ENCODE peak calls at places on chromosomes 3 and 15, in five cellular contexts. One of them, this sample, is unnamed.

GRCh38 chr3:13461169-13462124 is 18.7 kb upstream of the HDAC11 start:
- DNase-seq in fibroblast of lung: peak; percentile 37
- DNase-seq in pancreas: peak; percentile 79
- DNase-seq in heart left ventricle: peak; percentile 79
- DNase-seq in psoas muscle: peak; percentile 55
- DNase-seq in this sample: no peak

GRCh38 chr3:177213806-177214528 is 16.7 kb upstream of the TBL1XR1 start:
- DNase-seq in heart left ventricle: no peak
- DNase-seq in psoas muscle: no peak
- DNase-seq in pancreas: no peak
- DNase-seq in fibroblast of lung: no peak
- DNase-seq in this sample: no peak

GRCh38 chr15:97196066-97197027 is 764.2 kb upstream of the ARRDC4 start:
- DNase-seq in psoas muscle: no peak
- DNase-seq in heart left ventricle: no peak
- DNase-seq in fibroblast of lung: no peak
- DNase-seq in pancreas: no peak
- DNase-seq in this sample: no peak

GRCh38 chr15:87863152-87863551 is 393.4 kb downstream of the NTRK3 start:
- DNase-seq in fibroblast of lung: peak; percentile 5
- DNase-seq in psoas muscle: no peak
- DNase-seq in heart left ventricle: no peak
- DNase-seq in pancreas: no peak
- DNase-seq in this sample: no peak

GRCh38 chr3:162718697-162719096 is 1222.1 kb downstream of the OTOL1 start:
- DNase-seq in psoas muscle: no peak
- DNase-seq in pancreas: no peak
- DNase-seq in heart left ventricle: no peak
- DNase-seq in fibroblast of lung: peak; percentile 20
- DNase-seq in this sample: no peak

GRCh38 chr3:16765661-16766060 is 119.1 kb upstream of the PLCL2 start:
- DNase-seq in fibroblast of lung: no peak
- DNase-seq in pancreas: no peak
- DNase-seq in heart left ventricle: no peak
- DNase-seq in psoas muscle: no peak
- DNase-seq in this sample: no peak

GRCh38 chr3:115710799-115711198 is 87.5 kb downstream of the GAP43 start:
- DNase-seq in psoas muscle: no peak
- DNase-seq in pancreas: no peak
- DNase-seq in fibroblast of lung: no peak
- DNase-seq in heart left ventricle: no peak
- DNase-seq in this sample: no peak

GRCh38 chr3:110593749-110594148 is 477.9 kb upstream of the NECTIN3 start:
- DNase-seq in heart left ventricle: no peak
- DNase-seq in pancreas: no peak
- DNase-seq in psoas muscle: no peak
- DNase-seq in fibroblast of lung: no peak
- DNase-seq in this sample: no peak

GRCh38 chr15:78449220-78449999 is 11.4 kb downstream of the IREB2 start:
- DNase-seq in fibroblast of lung: no peak
- DNase-seq in heart left ventricle: no peak
- DNase-seq in psoas muscle: no peak
- DNase-seq in pancreas: no peak
- DNase-seq in this sample: no peak

GRCh38 chr3:77320514-77320913 is 280.6 kb downstream of the ROBO2 start:
- DNase-seq in heart left ventricle: no peak
- DNase-seq in pancreas: no peak
- DNase-seq in fibroblast of lung: peak; percentile 70
- DNase-seq in psoas muscle: no peak
- DNase-seq in this sample: no peak

GRCh38 chr15:101451192-101451799 is 38.2 kb downstream of the PCSK6 start:
- DNase-seq in fibroblast of lung: peak; percentile 57
- DNase-seq in heart left ventricle: peak; percentile 85
- DNase-seq in pancreas: no peak
- DNase-seq in psoas muscle: peak; percentile 76
- DNase-seq in this sample: no peak
- H3K27ac ChIP-seq in fibroblast of lung: no peak overlapping the region
- H3K27ac ChIP-seq in heart left ventricle: peak overlapping the region; percentile 84
- H3K27ac ChIP-seq in pancreas: no peak overlapping the region
- H3K27ac ChIP-seq in psoas muscle: peak overlapping the region; percentile 62
- H3K27ac ChIP-seq in this sample: no peak overlapping the region

DNA sequence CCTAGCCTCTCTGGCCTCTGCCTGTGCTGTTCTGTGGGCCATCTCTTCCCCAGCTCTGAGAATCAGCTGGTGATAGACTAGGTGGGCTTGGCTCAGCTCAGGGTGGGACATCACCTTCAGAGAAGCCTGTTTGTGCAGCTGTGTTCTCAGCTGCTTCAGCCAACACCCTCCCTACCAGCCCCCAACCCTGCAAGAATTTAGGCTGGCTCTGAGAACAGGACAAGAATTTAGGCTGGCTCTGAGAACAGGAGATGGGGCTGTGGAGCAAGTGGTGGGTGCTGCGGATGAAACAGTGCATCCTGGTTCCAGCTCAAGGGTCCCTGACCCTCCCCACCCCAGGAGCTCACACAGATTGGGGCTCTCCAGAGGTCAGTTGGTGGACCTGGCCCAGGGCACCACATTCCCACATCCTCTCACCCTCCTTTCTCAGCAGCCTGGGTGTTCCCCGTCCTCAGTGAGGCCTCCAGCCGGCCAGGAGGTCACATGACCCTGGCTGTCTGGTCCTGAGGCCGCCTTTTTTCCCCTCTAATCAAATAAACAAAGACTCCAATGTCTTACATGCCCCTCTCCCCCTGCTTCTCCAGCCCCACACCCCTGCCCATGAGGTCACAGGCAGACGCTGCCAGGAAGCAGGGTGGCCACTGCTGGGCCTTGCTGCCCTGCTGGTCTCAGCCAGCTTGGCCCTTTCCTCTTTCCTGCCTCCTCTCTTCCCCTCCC is 14.9 kb downstream of the PLEKHO2 start:
- DNase-seq in pancreas: no peak
- DNase-seq in psoas muscle: no peak
- DNase-seq in fibroblast of lung: peak; percentile 95
- DNase-seq in heart left ventricle: peak; percentile 74
- DNase-seq in this sample: no peak
- TF ChIP-seq CTCF in pancreas: no peak
- TF ChIP-seq CTCF in psoas muscle: no peak
- TF ChIP-seq CTCF in fibroblast of lung: no peak
- TF ChIP-seq CTCF in heart left ventricle: no peak
- TF ChIP-seq CTCF in this sample: no peak

GRCh38 chr3:192727032-192727847 is at the start of gene FGF12:
- DNase-seq in fibroblast of lung: peak; percentile 9
- DNase-seq in pancreas: peak; percentile 56
- DNase-seq in psoas muscle: peak; percentile 37
- DNase-seq in heart left ventricle: peak; percentile 90
- DNase-seq in this sample: peak; percentile 2
- H3K4me3 ChIP-seq in fibroblast of lung: peak within 1 kb of the TSS; percentile 1
- H3K4me3 ChIP-seq in pancreas: no peak within 1 kb of the TSS
- H3K4me3 ChIP-seq in psoas muscle: peak within 1 kb of the TSS; percentile 33
- H3K4me3 ChIP-seq in heart left ventricle: peak within 1 kb of the TSS; percentile 42
- H3K4me3 ChIP-seq in this sample: peak within 1 kb of the TSS; percentile 62

DNA sequence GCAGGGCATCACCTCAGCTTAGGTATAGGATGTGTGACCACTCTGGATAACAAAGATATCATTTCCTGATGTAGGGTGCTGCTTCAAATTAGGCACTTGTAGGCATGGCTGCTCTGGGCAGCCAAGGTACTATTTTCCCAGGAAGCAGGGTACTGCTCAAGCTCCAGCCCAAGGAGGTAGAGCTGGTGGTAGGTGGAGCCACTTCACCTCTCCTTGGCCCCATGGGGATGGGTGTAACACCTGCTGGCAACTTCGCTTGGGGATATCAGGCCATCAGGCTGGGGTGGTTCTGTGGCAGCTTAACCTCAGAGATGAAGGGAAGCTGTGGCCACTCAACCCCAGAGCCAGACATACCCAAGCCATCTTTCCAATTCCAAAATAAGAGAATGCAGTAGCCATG is 147.1 kb upstream of the IGF1R start:
- DNase-seq in psoas muscle: no peak
- DNase-seq in fibroblast of lung: no peak
- DNase-seq in heart left ventricle: no peak
- DNase-seq in pancreas: no peak
- DNase-seq in this sample: no peak
- H3K27ac ChIP-seq in psoas muscle: no peak overlapping the region
- H3K27ac ChIP-seq in fibroblast of lung: no peak overlapping the region
- H3K27ac ChIP-seq in heart left ventricle: no peak overlapping the region
- H3K27ac ChIP-seq in pancreas: no peak overlapping the region
- H3K27ac ChIP-seq in this sample: no peak overlapping the region